ENCODE peak calls at places on chromosomes 12 and 14, in four cellular contexts. U, A, G and Z are unnamed samples. For H3K4me1, the result is how much of the 10 kb centered on the place peaks cover.

GRCh38 chr14:86777950-86778602 is 1214.9 kb downstream of the GALC start:
- DNase-seq in U (no peak), A (no peak), G (peak), Z (no peak)

GRCh38 chr12:114995891-114996290 is 311.9 kb upstream of the TBX3 start:
- DNase-seq in U (no peak), A (no peak), G (no peak), Z (no peak)

GRCh38 chr12:113841786-113842185 is 124.3 kb downstream of the RBM19 start:
- DNase-seq in U (no peak), A (no peak), G (no peak), Z (no peak)

GRCh38 chr12:116628989-116629388 is 69.8 kb downstream of the MAP1LC3B2 start:
- DNase-seq in U (no peak), A (no peak), G (no peak), Z (no peak)

GRCh38 chr14:77622562-77622961 is 6.1 kb upstream of the SPTLC2 start:
- DNase-seq in U (no peak), A (no peak), G (no peak), Z (no peak)

GRCh38 chr12:49909328-49909727 is 5.6 kb upstream of the FAIM2 start:
- DNase-seq in U (no peak), A (no peak), G (no peak), Z (no peak)

GRCh38 chr14:78399316-78399889 is 229.2 kb downstream of the NRXN3 start:
- DNase-seq in U (peak), A (no peak), G (no peak), Z (no peak)

GRCh38 chr14:99564256-99564902 is 39.6 kb downstream of the CCDC85C start:
- DNase-seq in U (no peak), A (no peak), G (peak), Z (no peak)

GRCh38 chr14:95318399-95318834 is 1.3 kb downstream of the CLMN start:
- DNase-seq in U (no peak), A (no peak), G (no peak), Z (no peak)

GRCh38 chr12:120680165-120680738 is 6.7 kb upstream of the MLEC start:
- DNase-seq in U (no peak), A (no peak), G (no peak), Z (no peak)

GRCh38 chr12:53006810-53007742 is 820 bp downstream of the EIF4B start:
- DNase-seq in U (peak), A (peak), G (peak), Z (peak)

DNA sequence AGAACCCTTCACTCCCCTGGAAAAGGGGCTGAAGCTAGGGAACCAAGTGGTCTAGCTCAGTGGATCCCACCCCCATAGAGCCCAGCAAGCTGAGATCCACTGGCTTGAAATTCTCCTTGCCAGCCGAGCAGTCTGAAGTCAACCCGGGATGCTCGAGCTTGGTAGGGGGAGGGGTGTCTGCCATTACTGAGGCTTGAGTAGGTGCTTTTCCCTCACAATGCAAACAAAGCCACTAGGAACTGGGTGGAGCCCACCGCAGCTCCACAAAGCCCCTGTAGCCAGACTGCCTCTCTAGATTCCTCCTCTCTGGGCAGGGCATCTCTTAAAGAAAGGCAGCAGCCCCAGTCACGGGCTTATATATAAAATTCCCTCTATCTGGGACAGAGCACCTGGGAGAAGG is 18.9 kb downstream of the SLCO1B1 start:
- DNase-seq in U (no peak), A (no peak), G (no peak), Z (no peak)
- TF ChIP-seq TCF7L2 in U (no peak), A (no peak), G (no peak), Z (no peak)

GRCh38 chr14:61438036-61438435 is 116.7 kb downstream of the PRKCH start:
- DNase-seq in U (no peak), A (no peak), G (no peak), Z (no peak)

GRCh38 chr14:61438860-61439765 is 117.7 kb downstream of the PRKCH start:
- DNase-seq in U (no peak), A (no peak), G (peak), Z (peak)

GRCh38 chr14:61435563-61436337 is 114.4 kb downstream of the PRKCH start:
- DNase-seq in U (no peak), A (no peak), G (no peak), Z (no peak)

GRCh38 chr14:61438497-61438859 is 117.1 kb downstream of the PRKCH start:
- DNase-seq in U (no peak), A (no peak), G (no peak), Z (peak)

DNA sequence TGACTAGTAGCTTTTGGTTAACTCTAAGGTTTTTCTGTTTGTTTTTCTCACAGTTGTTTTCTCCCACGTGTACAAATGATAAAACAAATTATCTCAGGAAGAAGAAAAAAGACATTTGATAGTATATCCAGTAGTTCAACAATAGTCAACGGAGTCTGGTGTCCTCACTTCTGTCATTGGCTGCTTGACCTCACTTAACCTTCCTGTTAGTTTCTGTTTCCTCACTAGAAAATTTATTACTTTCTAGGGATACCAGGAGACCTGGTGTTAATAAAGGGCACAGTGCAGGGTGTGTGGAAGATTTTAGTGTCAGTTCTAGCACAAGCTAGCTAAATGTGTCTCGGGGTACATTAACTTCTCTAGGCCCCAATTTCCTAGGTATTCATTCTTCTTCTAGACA is 116.0 kb downstream of the PRKCH start:
- DNase-seq in U (no peak), A (no peak), G (no peak), Z (no peak)
- H3K4me1 ChIP-seq in U (under half), A (under half), G (under half), Z (under half)

DNA sequence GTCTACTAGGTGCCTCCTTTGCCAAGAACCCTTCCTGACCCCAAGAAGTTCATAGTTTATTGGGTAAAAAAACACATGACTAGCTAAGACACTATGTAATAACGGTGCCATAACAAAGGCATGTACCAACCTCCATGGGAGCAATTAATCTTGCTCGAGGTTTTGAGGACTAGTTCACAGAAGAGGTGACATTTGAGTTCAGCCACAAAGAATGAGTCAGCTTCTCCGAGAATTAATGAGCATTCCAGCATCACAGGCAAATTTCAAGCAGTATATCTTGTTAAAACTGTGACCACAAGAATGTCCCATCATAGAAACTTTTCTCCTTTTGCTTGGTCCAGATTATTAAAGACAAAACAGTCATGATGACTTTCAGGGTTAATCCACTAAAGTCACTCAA is 113.0 kb upstream of the RAP1B start:
- DNase-seq in U (peak), A (peak), G (no peak), Z (no peak)
- TF ChIP-seq POLR2AphosphoS5 in U (no peak), A (no peak), G (no peak), Z (peak)

GRCh38 chr14:61662001-61662400 is 33.3 kb upstream of the HIF1A start:
- DNase-seq in U (no peak), A (no peak), G (no peak), Z (no peak)

GRCh38 chr14:61663312-61663974 is 31.9 kb upstream of the HIF1A start:
- DNase-seq in U (no peak), A (no peak), G (no peak), Z (no peak)

GRCh38 chr14:61661471-61661988 is 33.8 kb upstream of the HIF1A start:
- DNase-seq in U (no peak), A (no peak), G (no peak), Z (no peak)

GRCh38 chr14:61659582-61659981 is 35.7 kb upstream of the HIF1A start:
- DNase-seq in U (no peak), A (no peak), G (no peak), Z (no peak)

GRCh38 chr14:61662437-61663311 is 32.6 kb upstream of the HIF1A start:
- DNase-seq in U (peak), A (peak), G (peak), Z (no peak)
- TF ChIP-seq TCF7L2 in U (no peak), A (no peak), G (no peak), Z (no peak)

GRCh38 chr14:105070760-105071137 is 5.5 kb upstream of the GPR132 start:
- DNase-seq in U (no peak), A (no peak), G (no peak), Z (no peak)

GRCh38 chr14:105072892-105073719 is 7.9 kb upstream of the GPR132 start:
- DNase-seq in U (no peak), A (no peak), G (no peak), Z (no peak)

GRCh38 chr14:105071326-105071725 is 6.1 kb upstream of the GPR132 start:
- DNase-seq in U (no peak), A (no peak), G (no peak), Z (no peak)

GRCh38 chr14:105072381-105072861 is 7.2 kb upstream of the GPR132 start:
- DNase-seq in U (no peak), A (no peak), G (no peak), Z (no peak)

DNA sequence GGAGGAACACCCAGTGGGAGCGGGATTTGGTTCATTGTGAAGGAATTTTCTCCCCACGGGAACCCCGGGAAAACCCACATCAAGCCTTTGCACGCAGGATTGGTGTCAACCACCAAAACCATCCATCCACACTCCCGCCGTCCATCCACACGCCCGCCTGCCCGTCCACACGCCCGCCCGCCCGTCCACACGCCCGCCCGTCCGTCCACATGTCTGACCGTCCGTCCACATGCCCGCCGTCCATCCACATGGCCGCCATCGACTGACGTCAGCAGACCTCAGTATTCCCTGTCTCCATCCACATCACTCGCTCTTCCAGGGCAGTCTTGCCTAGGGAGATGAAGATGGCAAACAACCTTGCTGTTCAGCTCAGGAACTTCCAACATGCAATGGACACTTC is 6.7 kb upstream of the GPR132 start:
- DNase-seq in U (no peak), A (no peak), G (no peak), Z (no peak)
- H3K4me1 ChIP-seq in U (under half), A (under half), G (under half), Z (under half)

DNA sequence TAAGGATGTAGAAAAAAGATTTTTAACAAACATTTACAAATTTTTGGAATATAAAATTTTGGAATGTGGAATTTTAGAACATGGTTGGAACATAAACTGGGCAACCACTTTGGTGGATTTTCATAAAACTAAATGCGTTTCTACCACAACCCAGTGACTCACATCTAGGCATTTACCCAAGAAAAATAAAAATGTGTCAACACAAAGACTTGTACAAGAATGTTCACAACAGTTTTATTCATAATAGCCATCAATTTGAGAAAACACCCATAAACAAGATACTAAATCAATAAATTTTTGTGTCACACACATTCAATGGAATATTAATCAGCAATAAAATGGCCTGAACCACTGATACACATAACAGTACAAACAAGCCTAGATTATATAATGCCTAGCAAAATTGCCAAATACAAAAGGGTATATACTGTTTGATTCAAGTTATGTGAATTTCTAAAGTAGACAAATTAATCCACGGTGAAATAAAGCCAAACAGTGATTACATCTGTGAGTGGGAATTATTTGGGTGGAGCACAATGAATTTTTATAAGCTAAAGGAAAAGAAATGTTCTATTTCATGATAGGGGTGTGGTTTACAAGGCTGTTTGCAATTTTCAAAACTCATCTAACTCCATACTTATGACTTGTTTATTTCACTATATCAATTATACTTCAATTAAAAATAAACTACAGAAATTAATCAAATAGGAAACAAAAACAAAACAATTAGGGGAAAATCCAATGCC is 415.2 kb upstream of the OR4E1 start:
- DNase-seq in U (no peak), A (no peak), G (no peak), Z (no peak)
- TF ChIP-seq POLR2AphosphoS5 in U (no peak), A (no peak), G (no peak), Z (no peak)